ENCODE peak calls at places on chromosomes 6 and 20, in six cellular contexts. S is K562, K is adrenal gland, M is right cardiac atrium, V is SK-N-SH, D is uterus. Z is an unnamed sample.

GRCh38 chr6:2244261-2245102 is 923 bp downstream of the GMDS start:
- DNase-seq in K (no peak), V (no peak), M (no peak), D (no peak), S (no peak), Z (no peak)

GRCh38 chr6:122717350-122717749 is 62.2 kb upstream of the FABP7 start:
- DNase-seq in S (no peak), V (no peak), M (no peak), D (no peak), K (peak; percentile 10), Z (no peak)

GRCh38 chr20:50624351-50625016 is 66.9 kb downstream of the RIPOR3 start:
- DNase-seq in M (peak; percentile 56), S (no peak), K (no peak), D (no peak), V (peak; percentile 60), Z (peak; percentile 45)

GRCh38 chr6:84417261-84417660 is 189.8 kb upstream of the CEP162 start:
- DNase-seq in M (no peak), S (no peak), D (no peak), K (no peak), V (no peak), Z (no peak)

GRCh38 chr6:46044876-46045617 is 29.4 kb upstream of the CLIC5 start:
- DNase-seq in M (peak; percentile 62), S (no peak), D (no peak), K (peak; percentile 47), V (no peak), Z (no peak)

GRCh38 chr6:26501482-26501986 is 1.4 kb downstream of the BTN1A1 start:
- DNase-seq in S (no peak), M (peak; percentile 73), D (no peak), K (peak; percentile 54), V (peak; percentile 69), Z (peak; percentile 43)

GRCh38 chr20:36861875-36862801 is 13.8 kb upstream of the TLDC2 start:
- DNase-seq in D (peak; percentile 90), V (peak; percentile 91), M (peak; percentile 93), K (peak; percentile 97), S (peak; percentile 68), Z (peak; percentile 88)

GRCh38 chr6:109183109-109183508 is 87.8 kb downstream of the CEP57L1 start:
- DNase-seq in K (no peak), M (no peak), V (no peak), D (no peak), S (peak; percentile 14), Z (no peak)

GRCh38 chr20:49990310-49990720 is 7.5 kb downstream of the SNAI1 start:
- DNase-seq in S (no peak), V (no peak), M (no peak), D (peak; percentile 18), K (no peak), Z (no peak)

GRCh38 chr20:33569290-33570094 is 79.6 kb downstream of the CBFA2T2 start:
- DNase-seq in K (no peak), D (no peak), V (no peak), M (no peak), S (no peak), Z (no peak)

GRCh38 chr6:36180126-36180525 is 16.4 kb upstream of the BRPF3 start:
- DNase-seq in M (no peak), V (no peak), K (no peak), D (no peak), S (no peak), Z (no peak)

GRCh38 chr6:137111296-137112066 is 62.0 kb downstream of the IL22RA2 start:
- DNase-seq in M (no peak), V (no peak), D (no peak), K (no peak), S (no peak), Z (no peak)

GRCh38 chr6:43978473-43979360 is 148.5 kb downstream of the MRPL14 start:
- DNase-seq in D (no peak), V (no peak), M (no peak), K (peak; percentile 73), S (no peak), Z (no peak)

GRCh38 chr6:117512056-117512828 is 29.8 kb downstream of the DCBLD1 start:
- DNase-seq in K (no peak), S (no peak), M (no peak), V (no peak), D (no peak), Z (no peak)

GRCh38 chr6:127606131-127606562 is 29.2 kb downstream of the C6orf58 start:
- DNase-seq in D (no peak), M (no peak), K (no peak), S (no peak), V (peak; percentile 17), Z (peak; percentile 44)

GRCh38 chr6:44561062-44561591 is 173.6 kb downstream of the CDC5L start:
- DNase-seq in V (peak; percentile 33), M (peak; percentile 59), K (no peak), S (no peak), D (no peak), Z (no peak)

GRCh38 chr20:57174737-57175136 is 91.7 kb downstream of the BMP7 start:
- DNase-seq in D (no peak), M (no peak), S (no peak), K (no peak), V (no peak), Z (no peak)

GRCh38 chr6:30211899-30212298 is 1.3 kb downstream of the TRIM26 start:
- DNase-seq in K (no peak), V (no peak), S (no peak), M (no peak), D (no peak), Z (no peak)

GRCh38 chr6:30211306-30211705 is 1.9 kb downstream of the TRIM26 start:
- DNase-seq in S (no peak), M (no peak), K (no peak), V (no peak), D (no peak), Z (no peak)

GRCh38 chr6:30206152-30206551 is 7.1 kb downstream of the TRIM26 start:
- DNase-seq in D (no peak), K (no peak), M (no peak), S (no peak), V (no peak), Z (no peak)

GRCh38 chr6:30206799-30207618 is 6.2 kb downstream of the TRIM26 start:
- DNase-seq in V (no peak), K (peak; percentile 59), S (no peak), D (no peak), M (no peak), Z (no peak)

GRCh38 chr6:30207619-30208295 is 5.4 kb downstream of the TRIM26 start:
- DNase-seq in M (no peak), K (no peak), V (no peak), D (no peak), S (no peak), Z (no peak)
- H3K4me1 ChIP-seq in M (peaks cover 20% of the 10 kb centered on the region), K (peaks cover 33% of the 10 kb centered on the region), V (peaks cover 10% of the 10 kb centered on the region), D (peaks cover 5% of the 10 kb centered on the region), S (peaks cover under 1% of the 10 kb centered on the region), Z (no peaks in the 10 kb centered on the region)

GRCh38 chr6:13527669-13528051 is 40.3 kb upstream of the GFOD1 start:
- DNase-seq in D (no peak), S (no peak), K (no peak), M (no peak), V (no peak), Z (no peak)

GRCh38 chr6:13528777-13529343 is 41.5 kb upstream of the GFOD1 start:
- DNase-seq in V (no peak), S (no peak), M (peak; percentile 61), K (no peak), D (no peak), Z (no peak)

GRCh38 chr6:13526718-13527668 is 39.6 kb upstream of the GFOD1 start:
- DNase-seq in K (peak; percentile 31), V (peak; percentile 72), M (peak; percentile 65), S (no peak), D (peak; percentile 17), Z (no peak)

GRCh38 chr6:13526339-13526717 is 38.9 kb upstream of the GFOD1 start:
- DNase-seq in K (no peak), D (no peak), M (no peak), S (no peak), V (no peak), Z (no peak)

DNA sequence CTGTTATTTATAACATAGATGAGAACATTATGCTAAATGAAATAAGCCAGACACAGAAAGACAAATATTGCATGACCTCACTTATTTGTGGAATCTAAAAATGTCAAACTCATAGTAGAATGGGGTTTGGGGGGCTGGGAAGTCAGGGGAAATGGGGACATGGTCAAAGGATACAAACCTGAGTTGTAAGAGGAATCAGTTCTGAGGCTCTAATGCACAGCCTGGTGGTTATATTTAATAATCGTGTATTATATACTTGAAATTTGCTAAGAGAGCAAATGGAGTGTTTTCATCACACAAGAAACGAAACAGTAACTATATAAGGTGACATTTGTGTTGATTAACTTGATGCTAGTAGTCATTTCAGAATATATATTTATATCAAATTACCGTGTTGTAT is 40.8 kb upstream of the GFOD1 start:
- DNase-seq in K (no peak), M (no peak), D (no peak), S (no peak), V (no peak), Z (no peak)
- H3K4me1 ChIP-seq in K (no peaks in the 10 kb centered on the region), M (peaks cover 5% of the 10 kb centered on the region), D (no peaks in the 10 kb centered on the region), S (no peaks in the 10 kb centered on the region), V (no peaks in the 10 kb centered on the region), Z (no peaks in the 10 kb centered on the region)

GRCh38 chr20:1392693-1393506 is at the start of gene FKBP1A:
- DNase-seq in K (peak; percentile 93), D (peak; percentile 94), M (peak; percentile 97), S (peak; percentile 92), V (peak; percentile 95), Z (peak; percentile 85)
- H3K4me1 ChIP-seq in K (peaks cover 21% of the 10 kb centered on the region), D (peaks cover 5% of the 10 kb centered on the region), M (peaks cover 19% of the 10 kb centered on the region), S (peaks cover 14% of the 10 kb centered on the region), V (peaks cover 20% of the 10 kb centered on the region), Z (no peaks in the 10 kb centered on the region)

GRCh38 chr20:64181391-64181790 is 17.1 kb downstream of the MYT1 start:
- DNase-seq in D (no peak), M (peak; percentile 29), S (no peak), K (no peak), V (no peak), Z (no peak)
- H3K4me1 ChIP-seq in D (no peaks in the 10 kb centered on the region), M (no peaks in the 10 kb centered on the region), S (peaks cover 3% of the 10 kb centered on the region), K (no peaks in the 10 kb centered on the region), V (no peaks in the 10 kb centered on the region), Z (no peaks in the 10 kb centered on the region)